ENCODE peak calls at places on chromosomes 13 and 19, in six cellular contexts. One of them, this sample, is unnamed.

GRCh38 chr19:5775668-5776309 is 8.8 kb downstream of the PRR22 start:
- DNase-seq in H1: no peak
- DNase-seq in neuronal stem cell: no peak
- DNase-seq in IMR-90: peak
- DNase-seq in mesendoderm: no peak
- DNase-seq in mesenchymal stem cell: no peak
- DNase-seq in this sample: no peak

GRCh38 chr19:32819415-32820400 is 49.9 kb downstream of the SLC7A9 start:
- DNase-seq in H1: no peak
- DNase-seq in neuronal stem cell: no peak
- DNase-seq in IMR-90: no peak
- DNase-seq in mesendoderm: no peak
- DNase-seq in mesenchymal stem cell: no peak
- DNase-seq in this sample: no peak

GRCh38 chr19:57269515-57270250 is 10.6 kb upstream of the ZNF460 start:
- DNase-seq in H1: no peak
- DNase-seq in neuronal stem cell: no peak
- DNase-seq in IMR-90: peak
- DNase-seq in mesendoderm: no peak
- DNase-seq in mesenchymal stem cell: peak
- DNase-seq in this sample: no peak

GRCh38 chr13:47397739-47398138 is 500.9 kb upstream of the HTR2A start:
- DNase-seq in H1: no peak
- DNase-seq in neuronal stem cell: no peak
- DNase-seq in IMR-90: peak
- DNase-seq in mesendoderm: peak
- DNase-seq in mesenchymal stem cell: peak
- DNase-seq in this sample: no peak

GRCh38 chr19:6378036-6378435 is 2.3 kb upstream of the PSPN start:
- DNase-seq in H1: no peak
- DNase-seq in neuronal stem cell: no peak
- DNase-seq in IMR-90: peak
- DNase-seq in mesendoderm: peak
- DNase-seq in mesenchymal stem cell: peak
- DNase-seq in this sample: no peak

GRCh38 chr13:104584481-104584880 is 1518.3 kb upstream of the SLC10A2 start:
- DNase-seq in H1: no peak
- DNase-seq in neuronal stem cell: no peak
- DNase-seq in IMR-90: peak
- DNase-seq in mesendoderm: no peak
- DNase-seq in mesenchymal stem cell: peak
- DNase-seq in this sample: no peak

GRCh38 chr13:98509271-98510155 is 67.4 kb downstream of the STK24 start:
- DNase-seq in H1: no peak
- DNase-seq in neuronal stem cell: no peak
- DNase-seq in IMR-90: peak
- DNase-seq in mesendoderm: peak
- DNase-seq in mesenchymal stem cell: peak
- DNase-seq in this sample: no peak

GRCh38 chr13:100491164-100491847 is 97.3 kb downstream of the GGACT start:
- DNase-seq in H1: no peak
- DNase-seq in neuronal stem cell: no peak
- DNase-seq in IMR-90: peak
- DNase-seq in mesendoderm: no peak
- DNase-seq in mesenchymal stem cell: peak
- DNase-seq in this sample: no peak

GRCh38 chr13:44692173-44692713 is 116.1 kb upstream of the TSC22D1 start:
- DNase-seq in H1: no peak
- DNase-seq in neuronal stem cell: no peak
- DNase-seq in IMR-90: peak
- DNase-seq in mesendoderm: peak
- DNase-seq in mesenchymal stem cell: peak
- DNase-seq in this sample: peak

GRCh38 chr13:101757446-101758039 is 305.1 kb downstream of the ITGBL1 start:
- DNase-seq in H1: no peak
- DNase-seq in neuronal stem cell: no peak
- DNase-seq in IMR-90: peak
- DNase-seq in mesendoderm: peak
- DNase-seq in mesenchymal stem cell: peak
- DNase-seq in this sample: no peak

GRCh38 chr13:40079721-40080120 is 424.3 kb downstream of the COG6 start:
- DNase-seq in H1: no peak
- DNase-seq in neuronal stem cell: no peak
- DNase-seq in IMR-90: no peak
- DNase-seq in mesendoderm: no peak
- DNase-seq in mesenchymal stem cell: no peak
- DNase-seq in this sample: no peak

GRCh38 chr13:76717092-76717491 is 169.1 kb downstream of the KCTD12 start:
- DNase-seq in H1: no peak
- DNase-seq in neuronal stem cell: no peak
- DNase-seq in IMR-90: peak
- DNase-seq in mesendoderm: no peak
- DNase-seq in mesenchymal stem cell: peak
- DNase-seq in this sample: no peak

GRCh38 chr19:21474671-21475181 is 30.7 kb upstream of the ZNF429 start:
- DNase-seq in H1: no peak
- DNase-seq in neuronal stem cell: peak
- DNase-seq in IMR-90: peak
- DNase-seq in mesendoderm: peak
- DNase-seq in mesenchymal stem cell: peak
- DNase-seq in this sample: peak

GRCh38 chr13:99665716-99666115 is 164.4 kb downstream of the TM9SF2 start:
- DNase-seq in H1: no peak
- DNase-seq in neuronal stem cell: no peak
- DNase-seq in IMR-90: no peak
- DNase-seq in mesendoderm: no peak
- DNase-seq in mesenchymal stem cell: no peak
- DNase-seq in this sample: no peak

GRCh38 chr13:80339841-80340642 is 884 bp downstream of the SPRY2 start:
- DNase-seq in H1: peak
- DNase-seq in neuronal stem cell: peak
- DNase-seq in IMR-90: peak
- DNase-seq in mesendoderm: peak
- DNase-seq in mesenchymal stem cell: peak
- DNase-seq in this sample: no peak

GRCh38 chr13:79287994-79288795 is 117.9 kb downstream of the RBM26 start:
- DNase-seq in H1: no peak
- DNase-seq in neuronal stem cell: peak
- DNase-seq in IMR-90: no peak
- DNase-seq in mesendoderm: peak
- DNase-seq in mesenchymal stem cell: no peak
- DNase-seq in this sample: peak

GRCh38 chr13:79283742-79284141 is 122.3 kb downstream of the RBM26 start:
- DNase-seq in H1: no peak
- DNase-seq in neuronal stem cell: no peak
- DNase-seq in IMR-90: no peak
- DNase-seq in mesendoderm: no peak
- DNase-seq in mesenchymal stem cell: no peak
- DNase-seq in this sample: no peak

GRCh38 chr13:79282508-79282907 is 123.5 kb downstream of the RBM26 start:
- DNase-seq in H1: no peak
- DNase-seq in neuronal stem cell: no peak
- DNase-seq in IMR-90: no peak
- DNase-seq in mesendoderm: no peak
- DNase-seq in mesenchymal stem cell: no peak
- DNase-seq in this sample: no peak

GRCh38 chr13:79282976-79283375 is 123.1 kb downstream of the RBM26 start:
- DNase-seq in H1: no peak
- DNase-seq in neuronal stem cell: no peak
- DNase-seq in IMR-90: no peak
- DNase-seq in mesendoderm: no peak
- DNase-seq in mesenchymal stem cell: no peak
- DNase-seq in this sample: no peak

GRCh38 chr13:79285159-79285558 is 120.9 kb downstream of the RBM26 start:
- DNase-seq in H1: no peak
- DNase-seq in neuronal stem cell: no peak
- DNase-seq in IMR-90: no peak
- DNase-seq in mesendoderm: no peak
- DNase-seq in mesenchymal stem cell: no peak
- DNase-seq in this sample: no peak
- H2AK5ac ChIP-seq in H1: peak
- H2AK5ac ChIP-seq in neuronal stem cell: no peak
- H2AK5ac ChIP-seq in IMR-90: no peak
- H2AK5ac ChIP-seq in mesendoderm: no peak
- H2AK5ac ChIP-seq in mesenchymal stem cell: no peak
- H2AK5ac ChIP-seq in this sample: no peak

GRCh38 chr19:40798997-40799557 is at the start of gene EGLN2:
- DNase-seq in H1: no peak
- DNase-seq in neuronal stem cell: no peak
- DNase-seq in IMR-90: no peak
- DNase-seq in mesendoderm: no peak
- DNase-seq in mesenchymal stem cell: no peak
- DNase-seq in this sample: no peak
- H2AK5ac ChIP-seq in H1: peak
- H2AK5ac ChIP-seq in neuronal stem cell: peak
- H2AK5ac ChIP-seq in IMR-90: peak
- H2AK5ac ChIP-seq in mesendoderm: no peak
- H2AK5ac ChIP-seq in mesenchymal stem cell: no peak
- H2AK5ac ChIP-seq in this sample: no peak

DNA sequence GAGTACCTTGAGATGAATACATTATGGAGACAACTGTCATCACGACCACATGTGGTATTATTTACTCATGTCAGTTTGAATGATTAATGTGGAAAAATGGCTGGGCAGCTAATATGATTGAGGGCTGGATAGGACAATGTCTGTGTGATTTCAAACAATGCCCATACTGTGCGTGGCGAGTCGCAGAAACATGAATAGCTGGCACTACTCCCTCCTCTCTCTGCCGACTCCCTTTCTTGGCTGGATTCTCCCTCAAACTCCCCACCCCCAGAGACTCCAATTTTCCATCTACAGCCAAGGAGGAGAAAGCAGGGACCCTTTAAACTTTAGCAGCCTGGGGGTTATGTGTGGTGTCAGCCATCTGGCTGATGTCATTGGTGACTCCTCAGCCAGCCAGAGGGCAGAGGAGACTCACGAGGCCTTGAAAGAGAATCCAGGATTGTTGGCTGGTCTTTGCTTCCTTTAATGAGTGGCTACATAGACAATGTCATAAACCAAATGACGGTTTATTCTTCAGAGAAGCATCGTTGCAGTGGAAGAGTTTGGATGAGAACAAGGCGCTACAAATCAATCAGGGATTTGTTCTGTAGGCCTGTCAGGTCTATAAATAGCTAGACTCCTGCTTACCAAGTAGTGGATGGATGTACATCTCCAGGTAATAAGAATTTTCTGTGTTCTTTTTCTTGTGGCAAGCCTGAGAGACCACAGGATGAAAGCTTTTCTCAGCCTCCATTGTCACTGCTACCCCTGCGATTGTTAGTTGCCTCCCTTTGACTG is 165.6 kb downstream of the DLEU7 start:
- DNase-seq in H1: no peak
- DNase-seq in neuronal stem cell: no peak
- DNase-seq in IMR-90: peak
- DNase-seq in mesendoderm: no peak
- DNase-seq in mesenchymal stem cell: no peak
- DNase-seq in this sample: no peak
- H2AK5ac ChIP-seq in H1: no peak
- H2AK5ac ChIP-seq in neuronal stem cell: no peak
- H2AK5ac ChIP-seq in IMR-90: peak
- H2AK5ac ChIP-seq in mesendoderm: no peak
- H2AK5ac ChIP-seq in mesenchymal stem cell: peak
- H2AK5ac ChIP-seq in this sample: no peak

GRCh38 chr19:48619692-48620565 is 623 bp downstream of the SPHK2 start:
- DNase-seq in H1: no peak
- DNase-seq in neuronal stem cell: no peak
- DNase-seq in IMR-90: no peak
- DNase-seq in mesendoderm: no peak
- DNase-seq in mesenchymal stem cell: peak
- DNase-seq in this sample: peak
- H2AK5ac ChIP-seq in H1: peak
- H2AK5ac ChIP-seq in neuronal stem cell: peak
- H2AK5ac ChIP-seq in IMR-90: peak
- H2AK5ac ChIP-seq in mesendoderm: peak
- H2AK5ac ChIP-seq in mesenchymal stem cell: peak
- H2AK5ac ChIP-seq in this sample: no peak

DNA sequence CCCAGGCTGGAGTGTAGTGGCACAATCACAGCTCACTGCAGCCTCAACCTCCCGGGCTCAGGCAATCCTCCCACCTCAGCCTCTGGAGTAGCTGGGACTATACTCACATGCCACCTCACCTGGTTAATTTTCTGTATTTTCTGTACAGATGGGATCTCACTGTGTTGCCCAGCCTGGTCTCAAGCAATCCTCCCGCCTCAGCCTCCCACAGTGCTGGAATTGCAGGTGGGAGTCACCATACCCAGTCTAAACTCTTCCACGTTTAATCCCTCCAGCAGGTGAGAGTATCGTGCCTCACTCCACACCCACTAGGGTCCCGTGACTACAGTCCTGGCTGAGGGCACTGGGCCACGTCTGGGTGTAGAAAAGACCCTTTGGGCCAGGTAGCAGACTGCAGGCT is 16.5 kb downstream of the BCAT2 start:
- DNase-seq in H1: no peak
- DNase-seq in neuronal stem cell: no peak
- DNase-seq in IMR-90: no peak
- DNase-seq in mesendoderm: no peak
- DNase-seq in mesenchymal stem cell: no peak
- DNase-seq in this sample: no peak
- H2AK5ac ChIP-seq in H1: peak
- H2AK5ac ChIP-seq in neuronal stem cell: peak
- H2AK5ac ChIP-seq in IMR-90: peak
- H2AK5ac ChIP-seq in mesendoderm: no peak
- H2AK5ac ChIP-seq in mesenchymal stem cell: peak
- H2AK5ac ChIP-seq in this sample: no peak

This sample was measured in H9.